ENCODE peak calls at places on chromosomes 12 and 14, in six cellular contexts. L is A549, F is psoas muscle, E is lower leg skin, J is PC-3, V is IMR-90. I is an unnamed sample.

GRCh38 chr12:93612719-93613228 is 40.3 kb downstream of the SOCS2 start:
- DNase-seq in L (no peak), F (no peak), J (no peak), E (no peak), V (no peak), I (no peak)

GRCh38 chr12:105190530-105190929 is 45.4 kb downstream of the APPL2 start:
- DNase-seq in J (no peak), F (no peak), V (no peak), L (no peak), E (no peak), I (no peak)

GRCh38 chr14:41865894-41866293 is 259.2 kb downstream of the LRFN5 start:
- DNase-seq in V (no peak), L (no peak), J (no peak), F (no peak), E (no peak), I (no peak)

GRCh38 chr12:8668441-8668840 is 5.8 kb upstream of the MFAP5 start:
- DNase-seq in V (no peak), E (no peak), J (no peak), F (no peak), L (no peak), I (no peak)

GRCh38 chr12:27861428-27862167 is 81.6 kb upstream of the MANSC4 start:
- DNase-seq in L (no peak), E (no peak), J (no peak), F (peak), V (peak), I (peak)

GRCh38 chr12:130254476-130255276 is 83.0 kb upstream of the PIWIL1 start:
- DNase-seq in F (no peak), L (no peak), V (no peak), J (no peak), E (no peak), I (peak)

GRCh38 chr12:122880668-122881067 is 15.3 kb downstream of the VPS37B start:
- DNase-seq in E (peak), F (no peak), L (peak), J (peak), V (peak), I (peak)

GRCh38 chr14:77654001-77654431 is 37.6 kb upstream of the SPTLC2 start:
- DNase-seq in F (no peak), J (no peak), V (no peak), E (no peak), L (no peak), I (peak)

GRCh38 chr14:106694638-106695393 is 1168.4 kb downstream of the TMEM121 start:
- DNase-seq in V (no peak), E (no peak), J (no peak), F (no peak), L (peak), I (no peak)

GRCh38 chr12:102811125-102811737 is 105.8 kb downstream of the PAH start:
- DNase-seq in L (peak), J (peak), F (no peak), V (no peak), E (no peak), I (no peak)

GRCh38 chr12:48334807-48335206 is 15.9 kb downstream of the ZNF641 start:
- DNase-seq in L (no peak), V (no peak), F (no peak), E (no peak), J (no peak), I (no peak)

GRCh38 chr14:41636492-41637392 is 30.1 kb downstream of the LRFN5 start:
- DNase-seq in F (no peak), J (peak), E (no peak), V (peak), L (peak), I (no peak)

GRCh38 chr12:51721281-51721940 is 127.1 kb downstream of the FIGNL2 start:
- DNase-seq in V (peak), L (no peak), J (no peak), E (no peak), F (peak), I (no peak)

GRCh38 chr12:132558861-132559623 is 51.3 kb downstream of the LRCOL1 start:
- DNase-seq in E (no peak), F (no peak), V (no peak), L (no peak), J (no peak), I (peak)

GRCh38 chr12:132560831-132561783 is 49.3 kb downstream of the LRCOL1 start:
- DNase-seq in E (no peak), F (no peak), J (peak), L (peak), V (peak), I (peak)

GRCh38 chr12:132561784-132562156 is 48.6 kb downstream of the LRCOL1 start:
- DNase-seq in E (no peak), F (no peak), L (peak), J (peak), V (no peak), I (no peak)

GRCh38 chr12:132559652-132560420 is 50.5 kb downstream of the LRCOL1 start:
- DNase-seq in E (no peak), J (peak), F (peak), L (peak), V (peak), I (no peak)

DNA sequence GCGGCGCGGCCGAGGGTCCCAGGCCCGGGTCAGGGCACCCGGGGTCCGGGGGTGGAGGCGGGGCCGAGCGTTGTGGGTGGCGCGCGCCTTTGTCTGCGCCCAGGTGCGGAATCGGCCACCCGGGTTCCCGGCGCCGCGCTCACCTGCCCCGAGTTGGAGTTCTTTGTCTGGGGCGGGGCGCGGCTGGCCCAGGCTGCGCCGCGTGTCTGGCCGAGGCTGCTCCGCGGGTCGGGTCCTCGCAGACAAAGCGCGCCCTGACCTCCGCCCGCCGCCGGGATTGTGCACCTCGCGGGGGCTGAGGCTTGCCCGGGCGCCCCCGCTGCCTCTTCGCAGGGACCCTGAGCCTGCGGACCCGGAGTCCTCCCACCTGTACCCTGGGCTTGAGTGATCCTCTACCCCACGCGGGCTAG is 50.0 kb downstream of the LRCOL1 start:
- DNase-seq in E (no peak), F (no peak), J (peak), L (peak), V (no peak), I (no peak)
- H3K4me3 ChIP-seq in E (peak), F (peak), J (peak), L (peak), V (peak), I (peak)

DNA sequence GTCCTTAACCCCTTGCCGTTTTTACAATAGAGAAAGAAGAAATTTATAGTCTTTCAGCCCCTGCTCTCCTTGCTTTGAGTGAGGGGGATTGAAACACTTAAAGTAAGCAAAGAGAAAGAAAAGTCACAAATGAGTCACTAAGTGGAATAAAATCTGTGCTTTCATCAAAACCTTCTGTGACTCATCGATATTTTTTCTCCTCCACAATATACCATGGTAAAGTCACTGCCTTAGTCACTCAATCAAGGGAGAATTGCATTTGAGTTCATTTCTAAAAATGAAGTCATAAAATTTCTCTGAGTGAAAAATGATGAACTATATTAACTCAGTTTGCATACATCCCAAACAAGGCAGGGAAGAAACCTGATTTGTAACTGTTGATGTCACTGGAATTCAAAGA is 470.3 kb downstream of the FOXG1 start:
- DNase-seq in V (peak), L (peak), E (no peak), F (no peak), J (peak), I (no peak)
- H3K4me3 ChIP-seq in V (no peak), L (no peak), E (no peak), F (no peak), J (peak), I (no peak)

GRCh38 chr14:31877333-31877798 is 199.7 kb upstream of the ARHGAP5 start:
- DNase-seq in L (no peak), J (no peak), F (no peak), V (peak), E (no peak), I (no peak)
- H3K4me3 ChIP-seq in L (no peak), J (no peak), F (peak), V (no peak), E (no peak), I (no peak)

GRCh38 chr12:57888407-57889157 is 42.1 kb upstream of the CTDSP2 start:
- DNase-seq in L (no peak), F (no peak), V (peak), J (peak), E (no peak), I (peak)
- H3K4me3 ChIP-seq in L (no peak), F (peak), V (peak), J (peak), E (no peak), I (no peak)

GRCh38 chr12:56941299-56942017 is 7.2 kb upstream of the SDR9C7 start:
- DNase-seq in J (peak), E (peak), V (peak), L (peak), F (no peak), I (no peak)
- H3K4me3 ChIP-seq in J (no peak), E (no peak), V (no peak), L (no peak), F (no peak), I (no peak)

GRCh38 chr14:92687681-92688433 is 60.6 kb downstream of the LGMN start:
- DNase-seq in V (no peak), E (no peak), J (no peak), F (peak), L (no peak), I (no peak)
- H3K4me3 ChIP-seq in V (no peak), E (no peak), J (no peak), F (peak), L (no peak), I (no peak)

DNA sequence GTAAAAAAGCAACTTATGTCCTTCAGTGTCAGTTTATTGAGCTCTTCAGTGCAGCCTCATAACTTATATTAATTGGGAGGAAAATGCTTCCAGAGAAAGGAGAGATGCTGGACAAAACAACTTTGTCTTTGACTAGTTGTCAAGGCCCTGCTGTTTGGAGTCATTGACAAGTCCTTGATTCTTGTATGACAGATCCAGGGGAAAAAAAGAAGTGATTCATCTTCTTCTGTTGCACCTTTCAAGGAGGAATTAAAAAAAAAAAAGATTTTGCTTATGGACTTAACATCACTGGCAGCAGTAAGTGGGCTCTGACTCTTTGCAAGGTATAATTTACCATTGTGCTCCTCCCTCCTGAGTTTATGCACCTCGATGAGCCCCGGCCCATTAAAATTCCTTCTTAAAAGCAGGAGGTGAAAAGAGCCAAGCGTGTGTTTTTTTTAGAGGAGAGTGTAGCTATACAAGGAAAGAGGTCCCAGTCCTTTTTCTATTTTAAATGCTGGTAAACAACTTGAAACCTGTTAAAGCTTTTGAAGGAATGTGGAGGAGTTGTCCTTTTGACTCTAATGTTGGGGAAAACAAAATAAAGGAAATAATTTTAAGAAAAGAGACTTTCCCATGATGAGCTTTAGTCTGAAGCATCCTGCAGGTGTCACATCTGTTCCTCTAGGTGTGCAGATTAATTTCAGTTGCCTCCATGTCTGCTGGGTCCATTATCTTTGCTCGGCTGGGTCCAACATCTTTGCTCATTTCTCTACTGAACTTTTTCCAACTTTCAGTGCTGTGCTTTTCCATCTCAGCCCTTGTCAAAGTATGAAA is 431.6 kb downstream of the RAD51B start:
- DNase-seq in L (no peak), J (peak), E (no peak), F (no peak), V (no peak), I (no peak)
- H3K4me3 ChIP-seq in L (no peak), J (no peak), E (no peak), F (no peak), V (no peak), I (no peak)

GRCh38 chr14:37669242-37669641 is 73.8 kb downstream of the TTC6 start:
- DNase-seq in F (no peak), E (no peak), J (peak), L (no peak), V (no peak), I (no peak)
- H3K4me3 ChIP-seq in F (no peak), E (no peak), J (no peak), L (no peak), V (no peak), I (no peak)

DNA sequence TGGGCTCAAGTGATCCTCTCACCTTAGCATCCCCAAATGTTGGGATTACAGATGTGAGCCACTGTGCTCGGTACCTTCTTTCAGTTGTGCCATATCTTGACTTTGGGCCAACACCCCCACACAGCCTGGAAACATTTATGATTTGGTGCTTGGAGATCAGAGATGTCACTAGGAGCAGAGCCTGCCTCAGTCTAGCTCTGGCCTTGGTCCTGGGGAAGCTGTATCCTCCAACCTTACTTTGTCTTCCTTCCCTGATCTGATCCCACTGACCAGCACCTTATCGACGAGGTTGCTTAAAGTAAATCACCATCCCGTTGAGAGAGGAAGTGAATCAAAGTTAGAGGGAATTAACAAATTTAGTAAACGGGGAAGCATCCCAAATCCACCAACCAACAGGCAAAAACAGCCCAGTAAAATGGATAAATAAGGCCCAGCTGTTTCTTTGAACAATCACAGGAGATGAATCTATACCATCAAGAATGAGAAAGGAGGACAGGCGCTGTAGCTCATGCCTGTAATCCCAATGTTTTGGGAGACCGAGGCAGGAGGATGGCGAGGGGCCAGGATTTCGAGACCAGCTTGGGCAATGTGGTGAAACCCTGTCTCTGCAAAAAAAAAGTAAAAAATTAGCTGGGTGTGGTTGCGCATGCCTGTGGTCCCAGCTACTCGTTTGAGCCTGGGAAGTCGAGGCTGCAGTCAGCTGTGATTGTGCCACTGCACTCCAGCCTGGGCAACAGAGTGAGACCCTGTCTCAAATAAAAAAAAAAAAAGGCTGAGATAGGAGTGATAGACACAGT is 3.4 kb downstream of the PLBD2 start:
- DNase-seq in E (peak), V (no peak), J (no peak), L (no peak), F (no peak), I (no peak)
- H3K4me3 ChIP-seq in E (no peak), V (no peak), J (no peak), L (no peak), F (no peak), I (no peak)

DNA sequence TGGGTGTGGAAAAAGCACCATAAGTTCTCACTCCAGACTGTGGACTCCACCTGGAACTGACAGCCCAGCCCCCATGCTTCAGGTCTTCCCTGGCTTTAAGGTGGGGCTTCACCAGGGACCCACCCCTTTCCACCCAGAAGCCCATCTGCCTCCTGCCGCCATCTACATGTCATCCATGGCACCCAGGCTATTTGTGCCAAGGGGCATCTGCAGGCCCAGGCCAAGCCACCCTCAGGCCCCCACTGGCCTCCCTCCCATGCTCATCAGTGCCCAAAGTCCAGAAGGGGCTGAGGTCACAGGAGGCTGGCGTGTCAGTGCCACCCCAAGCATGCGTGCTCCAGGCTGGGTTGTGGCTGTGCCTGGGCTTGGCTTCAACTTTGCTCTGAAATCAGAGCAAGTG is 212.2 kb upstream of the DIO3 start:
- DNase-seq in L (no peak), E (peak), J (no peak), F (no peak), V (no peak), I (no peak)
- H3K4me3 ChIP-seq in L (no peak), E (no peak), J (no peak), F (no peak), V (no peak), I (no peak)

I was measured in Jurkat, Clone E6-1.